ENCODE peak calls at places on chromosome 10, in ten cellular contexts. K is fibroblast of lung; I is mesenchymal stem cell; L is adrenal gland; B is CD4-positive, CD25-positive, alpha-beta regulatory T cell; Y is upper lobe of left lung; T is transverse colon; X is foreskin keratinocyte; Z is left lung; R is upper lobe of right lung. U is an unnamed sample.

GRCh38 chr10:47370878-47371277 is 13.2 kb downstream of the ZNF488 start:
- DNase-seq in K (no peak), I (no peak), L (no peak), B (no peak), Y (no peak), T (no peak), X (no peak), Z (no peak), R (peak), U (no peak)

GRCh38 chr10:111103196-111103595 is 26.4 kb downstream of the ADRA2A start:
- DNase-seq in K (no peak), I (no peak), L (no peak), B (no peak), Y (no peak), T (peak), X (no peak), Z (no peak), R (peak), U (no peak)

GRCh38 chr10:46053534-46054434 is 7.7 kb upstream of the MSMB start:
- DNase-seq in K (no peak), I (no peak), L (no peak), B (no peak), Y (no peak), T (no peak), X (no peak), Z (no peak), R (no peak), U (no peak)

GRCh38 chr10:99777918-99778716 is 4.3 kb upstream of the ABCC2 start:
- DNase-seq in K (no peak), I (peak), L (no peak), B (peak), Y (no peak), T (no peak), X (no peak), Z (no peak), R (no peak), U (no peak)

GRCh38 chr10:23354630-23355343 is 10.2 kb upstream of the C10orf67 start:
- DNase-seq in K (no peak), I (no peak), L (no peak), B (no peak), Y (no peak), T (no peak), X (no peak), Z (no peak), R (no peak), U (no peak)

GRCh38 chr10:45586028-45586824 is 86.3 kb downstream of the ZFAND4 start:
- DNase-seq in K (no peak), I (no peak), L (no peak), B (no peak), Y (no peak), T (no peak), X (no peak), Z (no peak), R (no peak), U (no peak)

GRCh38 chr10:95791425-95791979 is 35.5 kb downstream of the ENTPD1 start:
- DNase-seq in K (no peak), I (no peak), L (no peak), B (no peak), Y (no peak), T (no peak), X (no peak), Z (no peak), R (no peak), U (no peak)

GRCh38 chr10:1162481-1163203 is 106.5 kb downstream of the WDR37 start:
- DNase-seq in K (no peak), I (no peak), L (peak), B (no peak), Y (peak), T (no peak), X (no peak), Z (no peak), R (peak), U (no peak)

GRCh38 chr10:31318382-31318853 is 598 bp upstream of the ZEB1 start:
- DNase-seq in K (peak), I (peak), L (peak), B (peak), Y (peak), T (no peak), X (peak), Z (peak), R (no peak), U (peak)

GRCh38 chr10:30182191-30183075 is 123.0 kb upstream of the JCAD start:
- DNase-seq in K (peak), I (peak), L (no peak), B (no peak), Y (no peak), T (no peak), X (peak), Z (peak), R (no peak), U (peak)

GRCh38 chr10:110268442-110268841 is 36.3 kb downstream of the SMNDC1 start:
- DNase-seq in K (no peak), I (no peak), L (no peak), B (no peak), Y (peak), T (no peak), X (no peak), Z (no peak), R (no peak), U (no peak)

GRCh38 chr10:97533888-97534287 is 35.2 kb downstream of the UBTD1 start:
- DNase-seq in K (no peak), I (no peak), L (no peak), B (no peak), Y (no peak), T (no peak), X (no peak), Z (no peak), R (no peak), U (no peak)

GRCh38 chr10:68231916-68232315 is at the start of gene ATOH7:
- DNase-seq in K (no peak), I (no peak), L (no peak), B (no peak), Y (no peak), T (peak), X (no peak), Z (no peak), R (no peak), U (no peak)

DNA sequence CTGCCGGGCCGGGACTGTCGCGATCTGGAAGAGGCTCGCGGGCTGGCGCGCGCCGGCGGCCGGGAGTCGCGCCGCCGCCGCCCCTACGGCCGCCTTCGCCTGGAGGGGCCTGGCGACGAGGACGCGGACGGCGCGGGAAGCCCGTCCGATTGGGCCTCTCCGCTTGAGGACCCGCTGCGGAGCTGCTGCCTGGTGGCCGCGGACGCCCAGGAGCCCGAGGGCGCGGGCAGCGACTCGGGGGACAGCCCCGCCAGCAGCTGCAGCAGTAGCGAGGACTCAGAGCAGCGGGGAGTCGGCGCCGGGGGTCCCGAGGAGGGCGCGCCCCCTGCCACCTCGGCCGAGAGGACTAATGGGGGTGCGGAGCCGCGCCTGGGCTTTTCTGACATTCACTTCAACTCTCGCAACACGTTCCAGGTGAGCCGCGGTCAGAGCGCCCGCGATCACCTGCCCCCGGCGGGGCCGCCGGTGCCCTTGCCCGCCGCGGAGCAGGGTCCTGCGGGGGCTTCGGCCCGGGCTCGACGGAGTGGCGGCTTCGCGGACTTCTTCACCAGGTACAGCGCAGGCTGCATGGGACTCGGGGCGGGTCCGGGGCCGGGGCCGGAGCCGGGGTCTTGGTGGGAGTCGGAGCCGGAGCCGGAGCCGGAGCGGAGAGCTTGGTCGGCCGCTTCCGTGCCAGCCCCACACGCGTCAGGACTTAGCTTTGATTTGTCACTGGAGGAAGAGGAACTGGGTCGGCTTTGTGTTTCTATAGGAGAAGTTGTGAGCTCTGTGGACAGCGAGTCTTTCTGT is 887 bp downstream of the TBC1D12 start:
- DNase-seq in K (peak), I (peak), L (peak), B (peak), Y (peak), T (peak), X (peak), Z (peak), R (peak), U (peak)
- H3K27ac ChIP-seq in K (peak), I (peak), L (peak), B (no peak), Y (peak), T (peak), X (peak), Z (peak), R (peak), U (peak)

GRCh38 chr10:20157314-20157713 is 341.1 kb downstream of the PLXDC2 start:
- DNase-seq in K (peak), I (no peak), L (no peak), B (no peak), Y (no peak), T (no peak), X (no peak), Z (no peak), R (no peak), U (no peak)
- H3K27ac ChIP-seq in K (no peak), I (no peak), L (no peak), B (no peak), Y (no peak), T (no peak), X (no peak), Z (no peak), R (no peak), U (no peak)

DNA sequence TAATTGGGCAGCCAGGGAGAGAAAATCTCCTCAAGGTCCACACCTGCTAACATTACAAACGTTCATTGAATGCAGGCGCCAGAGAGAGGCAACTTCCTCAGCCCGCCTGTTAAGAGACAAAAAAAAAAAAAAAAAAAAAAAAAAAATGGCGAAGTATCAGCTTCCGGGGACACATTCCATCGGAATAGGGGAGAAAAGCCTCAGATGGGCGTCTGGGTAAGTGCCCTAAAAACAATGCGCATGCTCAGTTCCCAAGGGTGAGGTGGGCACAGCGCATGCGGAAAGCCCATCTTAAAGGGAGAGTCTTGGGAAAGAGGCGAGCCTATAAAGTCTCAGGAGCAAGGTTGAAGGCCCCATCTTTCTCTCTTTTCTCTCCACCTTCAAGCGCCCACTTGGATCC is 1139.7 kb upstream of the CELF2 start:
- DNase-seq in K (no peak), I (no peak), L (no peak), B (no peak), Y (no peak), T (no peak), X (no peak), Z (no peak), R (no peak), U (no peak)
- H3K27ac ChIP-seq in K (no peak), I (no peak), L (no peak), B (no peak), Y (no peak), T (no peak), X (no peak), Z (no peak), R (no peak), U (no peak)

GRCh38 chr10:14550471-14550941 is 219.8 kb upstream of the FRMD4A start:
- DNase-seq in K (no peak), I (no peak), L (no peak), B (peak), Y (no peak), T (peak), X (no peak), Z (no peak), R (no peak), U (no peak)

GRCh38 chr10:14549496-14549895 is 218.8 kb upstream of the FRMD4A start:
- DNase-seq in K (peak), I (no peak), L (no peak), B (no peak), Y (no peak), T (no peak), X (no peak), Z (no peak), R (no peak), U (peak)

GRCh38 chr10:14548474-14548873 is 217.8 kb upstream of the FRMD4A start:
- DNase-seq in K (no peak), I (no peak), L (no peak), B (no peak), Y (no peak), T (no peak), X (no peak), Z (no peak), R (no peak), U (no peak)

GRCh38 chr10:14547826-14548225 is 217.1 kb upstream of the FRMD4A start:
- DNase-seq in K (no peak), I (no peak), L (no peak), B (no peak), Y (no peak), T (no peak), X (no peak), Z (no peak), R (no peak), U (no peak)

GRCh38 chr10:14548970-14549369 is 218.2 kb upstream of the FRMD4A start:
- DNase-seq in K (no peak), I (no peak), L (no peak), B (no peak), Y (no peak), T (no peak), X (no peak), Z (no peak), R (no peak), U (no peak)
- H3K27ac ChIP-seq in K (peak), I (no peak), L (no peak), B (peak), Y (no peak), T (no peak), X (no peak), Z (no peak), R (no peak), U (no peak)

GRCh38 chr10:52437205-52437646 is 123.1 kb downstream of the DKK1 start:
- DNase-seq in K (no peak), I (no peak), L (no peak), B (no peak), Y (no peak), T (no peak), X (no peak), Z (no peak), R (no peak), U (no peak)
- H3K27ac ChIP-seq in K (peak), I (no peak), L (no peak), B (no peak), Y (no peak), T (no peak), X (no peak), Z (no peak), R (no peak), U (no peak)